ENCODE peak calls at places on chromosomes 2 and 18, in six cellular contexts. G, J, L, P, Z and O are unnamed samples.

GRCh38 chr2:215979615-215980014 is 33.7 kb downstream of the MREG start:
- DNase-seq in J (no peak), G (no peak), L (no peak), Z (no peak), P (no peak), O (peak)

GRCh38 chr2:205681836-205682238 is 464 bp upstream of the NRP2 start:
- DNase-seq in G (peak), J (peak), Z (no peak), L (no peak), P (peak), O (no peak)

GRCh38 chr18:31294199-31294747 is 23.7 kb upstream of the DSG1 start:
- DNase-seq in Z (no peak), L (no peak), J (no peak), P (no peak), G (no peak), O (no peak)

GRCh38 chr18:49959176-49959575 is 145.8 kb upstream of the ACAA2 start:
- DNase-seq in Z (no peak), J (no peak), P (no peak), G (no peak), L (peak), O (no peak)

GRCh38 chr2:9631976-9632700 is 1.3 kb upstream of the YWHAQ start:
- DNase-seq in Z (no peak), L (no peak), P (no peak), J (no peak), G (no peak), O (peak)

GRCh38 chr2:65231121-65231520 is 3.5 kb downstream of the ACTR2 start:
- DNase-seq in G (no peak), P (peak), L (no peak), Z (peak), J (peak), O (peak)

GRCh38 chr2:71859211-71859847 is 288.3 kb downstream of the CYP26B1 start:
- DNase-seq in G (no peak), J (no peak), P (no peak), L (no peak), Z (no peak), O (no peak)

GRCh38 chr2:207252979-207253640 is 87.4 kb upstream of the KLF7 start:
- DNase-seq in L (no peak), J (no peak), G (no peak), P (no peak), Z (no peak), O (no peak)

GRCh38 chr2:241985986-241986329 is 116.4 kb downstream of the RTP5 start:
- DNase-seq in G (no peak), Z (no peak), J (no peak), P (no peak), L (no peak), O (no peak)

GRCh38 chr2:20524412-20525040 is 77.7 kb downstream of the RHOB start:
- DNase-seq in G (peak), P (no peak), L (no peak), Z (no peak), J (peak), O (no peak)

GRCh38 chr2:80621661-80622060 is 317.1 kb upstream of the LRRTM1 start:
- DNase-seq in P (peak), L (no peak), Z (no peak), G (no peak), J (no peak), O (no peak)

GRCh38 chr2:74107071-74107470 is 40.6 kb downstream of the BOLA3 start:
- DNase-seq in L (no peak), J (no peak), Z (no peak), G (no peak), P (no peak), O (no peak)

GRCh38 chr18:76445741-76446232 is 49.3 kb downstream of the ZNF516 start:
- DNase-seq in G (no peak), L (no peak), J (no peak), Z (peak), P (no peak), O (no peak)

GRCh38 chr2:66962625-66963207 is 434.4 kb upstream of the ETAA1 start:
- DNase-seq in G (no peak), Z (no peak), J (no peak), L (no peak), P (peak), O (peak)

GRCh38 chr2:130871843-130872242 is 35.1 kb downstream of the ARHGEF4 start:
- DNase-seq in L (no peak), P (no peak), Z (no peak), G (no peak), J (no peak), O (no peak)

GRCh38 chr18:22831441-22831904 is 101.7 kb upstream of the RBBP8 start:
- DNase-seq in G (no peak), J (peak), P (peak), Z (no peak), L (no peak), O (peak)

GRCh38 chr18:23283933-23284430 is 148.7 kb downstream of the CABLES1 start:
- DNase-seq in Z (no peak), P (peak), J (peak), G (no peak), L (no peak), O (no peak)

GRCh38 chr18:22789600-22789999 is 143.5 kb upstream of the RBBP8 start:
- DNase-seq in Z (no peak), L (no peak), J (no peak), P (peak), G (no peak), O (no peak)

GRCh38 chr2:43075054-43075593 is 151.3 kb downstream of the ZFP36L2 start:
- DNase-seq in P (peak), L (no peak), J (peak), G (peak), Z (peak), O (peak)

GRCh38 chr18:79584491-79585394 is 94.9 kb upstream of the CTDP1 start:
- DNase-seq in G (no peak), J (no peak), Z (no peak), L (no peak), P (peak), O (no peak)

GRCh38 chr2:164873096-164873670 is 31.6 kb upstream of the COBLL1 start:
- DNase-seq in P (no peak), J (no peak), G (no peak), L (no peak), Z (no peak), O (no peak)

GRCh38 chr2:48527211-48527880 is 2.6 kb upstream of the STON1 start:
- DNase-seq in J (peak), P (no peak), L (no peak), Z (no peak), G (no peak), O (peak)

GRCh38 chr2:42927334-42928160 is 135.2 kb upstream of the HAAO start:
- DNase-seq in G (peak), J (no peak), P (no peak), Z (no peak), L (no peak), O (no peak)

GRCh38 chr18:68520406-68521075 is 194.4 kb downstream of the TMX3 start:
- DNase-seq in J (peak), Z (no peak), L (no peak), P (peak), G (no peak), O (peak)

GRCh38 chr2:98027535-98027934 is 31.8 kb upstream of the TMEM131 start:
- DNase-seq in L (no peak), Z (no peak), J (no peak), G (no peak), P (no peak), O (no peak)

GRCh38 chr2:239152239-239152915 is 248.4 kb downstream of the HDAC4 start:
- DNase-seq in G (no peak), P (no peak), L (no peak), Z (no peak), J (no peak), O (no peak)

GRCh38 chr2:133557624-133558023 is 10.6 kb downstream of the NCKAP5 start:
- DNase-seq in G (no peak), L (no peak), J (no peak), Z (no peak), P (no peak), O (no peak)

GRCh38 chr18:9094307-9095226 is 7.9 kb upstream of the NDUFV2 start:
- DNase-seq in P (peak), L (no peak), Z (no peak), G (no peak), J (peak), O (peak)

GRCh38 chr2:26574066-26574899 is 66.9 kb downstream of the CIB4 start:
- DNase-seq in G (no peak), J (no peak), Z (no peak), P (no peak), L (no peak), O (no peak)

GRCh38 chr2:37582911-37583310 is 88.5 kb downstream of the CDC42EP3 start:
- DNase-seq in L (no peak), P (no peak), Z (no peak), G (no peak), J (peak), O (peak)

GRCh38 chr2:182359027-182360011 is 67.5 kb downstream of the PDE1A start:
- DNase-seq in L (no peak), G (no peak), Z (no peak), J (peak), P (peak), O (peak)

GRCh38 chr2:153873062-153874048 is 1.6 kb downstream of the GALNT13 start:
- DNase-seq in J (no peak), Z (no peak), L (no peak), G (no peak), P (no peak), O (peak)

GRCh38 chr2:199111461-199111860 is 346.3 kb downstream of the SATB2 start:
- DNase-seq in J (no peak), Z (no peak), L (no peak), P (no peak), G (no peak), O (no peak)

GRCh38 chr18:34158881-34159690 is 65.6 kb downstream of the NOL4 start:
- DNase-seq in Z (no peak), J (peak), P (peak), L (no peak), G (peak), O (no peak)

GRCh38 chr2:8586397-8587051 is 95.3 kb upstream of the ID2 start:
- DNase-seq in G (peak), L (no peak), P (no peak), Z (no peak), J (no peak), O (no peak)

GRCh38 chr2:20652141-20652540 is 1.2 kb upstream of the HS1BP3 start:
- DNase-seq in J (no peak), P (peak), L (no peak), Z (no peak), G (no peak), O (no peak)

GRCh38 chr18:3451166-3451988 is 1.4 kb downstream of the TGIF1 start:
- DNase-seq in P (peak), J (peak), L (peak), G (peak), Z (peak), O (peak)